ENCODE peak calls at places on chromosomes 12 and 14, in five cellular contexts. Z, O, M, E and N are unnamed samples.

GRCh38 chr14:63343878-63344277 is 25.1 kb upstream of the GPHB5 start:
- DNase-seq in E (no peak), Z (peak; percentile 28), O (no peak), M (no peak), N (no peak)

GRCh38 chr14:104090071-104090748 is 4.7 kb downstream of the ASPG start:
- DNase-seq in O (peak; percentile 21), M (no peak), E (no peak), Z (no peak), N (no peak)

GRCh38 chr14:77278461-77279230 is 7.6 kb upstream of the NGB start:
- DNase-seq in M (no peak), O (no peak), Z (no peak), E (no peak), N (no peak)

GRCh38 chr12:65430571-65431306 is 152.3 kb downstream of the MSRB3 start:
- DNase-seq in O (peak; percentile 84), Z (peak; percentile 9), E (no peak), M (no peak), N (peak; percentile 67)

GRCh38 chr12:63419119-63419518 is 249.2 kb downstream of the DPY19L2 start:
- DNase-seq in E (no peak), M (no peak), Z (no peak), O (no peak), N (peak; percentile 32)

GRCh38 chr12:92574046-92574783 is 128.6 kb upstream of the PLEKHG7 start:
- DNase-seq in M (no peak), Z (no peak), O (peak; percentile 58), E (no peak), N (no peak)

GRCh38 chr12:10153271-10154144 is 18.4 kb downstream of the OLR1 start:
- DNase-seq in E (peak; percentile 62), Z (peak; percentile 16), M (peak; percentile 39), O (peak; percentile 56), N (no peak)

GRCh38 chr14:49306152-49306751 is 279.9 kb downstream of the RPS29 start:
- DNase-seq in Z (no peak), E (no peak), M (no peak), O (peak; percentile 3), N (no peak)

GRCh38 chr14:64708148-64709004 is 4.2 kb downstream of the PLEKHG3 start:
- DNase-seq in O (no peak), M (no peak), Z (no peak), E (no peak), N (peak; percentile 74)

GRCh38 chr12:53292441-53292840 is 2.9 kb upstream of the PFDN5 start:
- DNase-seq in M (no peak), E (no peak), Z (no peak), O (no peak), N (no peak)

GRCh38 chr14:76235628-76236027 is 83.9 kb downstream of the GPATCH2L start:
- DNase-seq in M (no peak), Z (no peak), E (no peak), O (no peak), N (no peak)

GRCh38 chr12:8662592-8662991 is at the start of gene MFAP5:
- DNase-seq in Z (no peak), O (peak; percentile 74), E (no peak), M (no peak), N (no peak)